ENCODE peak calls at places on chromosomes 6 and 20, in four cellular contexts. X is lower leg skin, T is cardiac fibroblast, C is GM23338. Y is an unnamed sample.

GRCh38 chr6:74073429-74073828 is 377.4 kb downstream of the CD109 start:
- DNase-seq in C (no peak), X (no peak), T (peak), Y (peak)

GRCh38 chr20:57190536-57191265 is 75.7 kb downstream of the BMP7 start:
- DNase-seq in T (peak), X (no peak), C (no peak), Y (peak)

GRCh38 chr20:16518068-16518783 is 55.0 kb downstream of the KIF16B start:
- DNase-seq in C (peak), T (peak), X (no peak), Y (peak)

GRCh38 chr20:3686867-3687321 is 5.1 kb upstream of the ADAM33 start:
- DNase-seq in X (peak), C (no peak), T (peak), Y (peak)

GRCh38 chr6:37938909-37939308 is 119.4 kb downstream of the ZFAND3 start:
- DNase-seq in X (no peak), T (peak), C (no peak), Y (no peak)

GRCh38 chr6:167569879-167570278 is 245.0 kb downstream of the TTLL2 start:
- DNase-seq in C (no peak), T (no peak), X (peak), Y (no peak)

GRCh38 chr6:44685213-44685612 is 297.7 kb downstream of the CDC5L start:
- DNase-seq in C (no peak), T (no peak), X (no peak), Y (peak)

GRCh38 chr20:57246008-57246407 is 20.4 kb downstream of the BMP7 start:
- DNase-seq in C (no peak), X (no peak), T (no peak), Y (no peak)

GRCh38 chr6:42724825-42725224 is 2.4 kb upstream of the PRPH2 start:
- DNase-seq in C (no peak), T (no peak), X (no peak), Y (no peak)

GRCh38 chr20:62303327-62304226 is 780 bp downstream of the ADRM1 start:
- DNase-seq in X (no peak), T (peak), C (no peak), Y (peak)

GRCh38 chr20:19889011-19889953 is 127.9 kb upstream of the NAA20 start:
- DNase-seq in T (peak), X (peak), C (peak), Y (no peak)

GRCh38 chr6:143007626-143008025 is 53.1 kb upstream of the AIG1 start:
- DNase-seq in X (peak), T (peak), C (no peak), Y (no peak)

GRCh38 chr6:97819680-97820079 is 536.7 kb upstream of the MMS22L start:
- DNase-seq in T (no peak), C (peak), X (no peak), Y (no peak)

GRCh38 chr6:166957087-166957804 is 896 bp upstream of the RNASET2 start:
- DNase-seq in X (peak), C (peak), T (no peak), Y (no peak)

GRCh38 chr6:137688230-137688971 is 178.7 kb upstream of the TNFAIP3 start:
- DNase-seq in C (no peak), X (no peak), T (no peak), Y (peak)

GRCh38 chr20:23582293-23582692 is 14.0 kb upstream of the CST9L start:
- DNase-seq in X (peak), T (no peak), C (no peak), Y (no peak)

GRCh38 chr20:34651200-34651599 is 25.7 kb downstream of the PIGU start:
- DNase-seq in T (no peak), X (no peak), C (no peak), Y (no peak)

GRCh38 chr6:1526689-1527088 is 83.0 kb upstream of the FOXC1 start:
- DNase-seq in X (no peak), C (no peak), T (no peak), Y (no peak)

GRCh38 chr20:20391115-20391514 is 23.2 kb downstream of the INSM1 start:
- DNase-seq in T (no peak), X (no peak), C (no peak), Y (no peak)

GRCh38 chr6:170420264-170420663 is 113.7 kb downstream of the FAM120B start:
- DNase-seq in X (no peak), C (no peak), T (no peak), Y (no peak)

GRCh38 chr20:19832875-19833274 is 74.8 kb downstream of the RIN2 start:
- DNase-seq in C (no peak), T (no peak), X (no peak), Y (no peak)

GRCh38 chr6:44569931-44570385 is 182.5 kb downstream of the CDC5L start:
- DNase-seq in C (no peak), T (peak), X (peak), Y (no peak)

GRCh38 chr6:157034433-157035230 is 257.5 kb downstream of the ARID1B start:
- DNase-seq in C (peak), T (peak), X (no peak), Y (peak)

GRCh38 chr20:37859406-37860171 is 43.3 kb upstream of the VSTM2L start:
- DNase-seq in X (peak), C (no peak), T (no peak), Y (no peak)

GRCh38 chr20:478949-479429 is 16.7 kb upstream of the TBC1D20 start:
- DNase-seq in C (peak), T (peak), X (no peak), Y (peak)

GRCh38 chr6:36126553-36127458 is 3.5 kb upstream of the MAPK13 start:
- DNase-seq in T (peak), C (no peak), X (peak), Y (peak)

GRCh38 chr6:108544586-108544985 is 16.1 kb upstream of the FOXO3 start:
- DNase-seq in T (peak), X (no peak), C (no peak), Y (no peak)

GRCh38 chr6:34601706-34602105 is 45.6 kb upstream of the SPDEF start:
- DNase-seq in T (no peak), C (peak), X (peak), Y (no peak)

GRCh38 chr6:87909849-87910248 is 137.8 kb upstream of the SPACA1 start:
- DNase-seq in X (no peak), T (peak), C (no peak), Y (peak)

GRCh38 chr6:17491416-17492142 is 98.2 kb downstream of the CAP2 start:
- DNase-seq in C (no peak), X (no peak), T (no peak), Y (no peak)

GRCh38 chr20:472137-472846 is 10.0 kb upstream of the TBC1D20 start:
- DNase-seq in T (no peak), C (peak), X (no peak), Y (no peak)

GRCh38 chr6:140846518-140847277 is 1286.0 kb upstream of the GJE1 start:
- DNase-seq in X (no peak), T (peak), C (no peak), Y (peak)

GRCh38 chr6:66421570-66421969 is 714.5 kb upstream of the EYS start:
- DNase-seq in T (no peak), X (no peak), C (peak), Y (no peak)

GRCh38 chr20:21507275-21508229 is 6.3 kb downstream of the NKX2-2 start:
- DNase-seq in C (peak), X (no peak), T (no peak), Y (no peak)

GRCh38 chr6:109878291-109878690 is 99.8 kb upstream of the GPR6 start:
- DNase-seq in C (no peak), T (no peak), X (no peak), Y (no peak)

GRCh38 chr20:43919686-43920403 is 5.2 kb downstream of the TOX2 start:
- DNase-seq in X (no peak), C (no peak), T (no peak), Y (no peak)

GRCh38 chr20:5718896-5719595 is 31.2 kb upstream of the SHLD1 start:
- DNase-seq in C (no peak), T (no peak), X (no peak), Y (no peak)

GRCh38 chr6:41874741-41875140 is 20.4 kb downstream of the USP49 start:
- DNase-seq in T (no peak), C (no peak), X (no peak), Y (no peak)

GRCh38 chr6:20847904-20848303 is 313.6 kb downstream of the CDKAL1 start:
- DNase-seq in X (no peak), C (no peak), T (no peak), Y (no peak)

GRCh38 chr6:56808871-56809359 is 146.0 kb upstream of the BEND6 start:
- DNase-seq in C (peak), X (no peak), T (peak), Y (peak)
- H3K4me3 ChIP-seq in C (no peak), X (no peak), T (no peak), Y (no peak)

GRCh38 chr6:149043476-149044130 is 273.9 kb upstream of the TAB2 start:
- DNase-seq in X (no peak), T (peak), C (peak), Y (no peak)
- TF ChIP-seq CTCF in X (no peak), T (peak), C (peak), Y (peak)

GRCh38 chr6:27593861-27594260 is 121.0 kb upstream of the ZNF184 start:
- DNase-seq in C (peak), T (no peak), X (no peak), Y (no peak)

GRCh38 chr6:27593200-27593818 is 120.4 kb upstream of the ZNF184 start:
- DNase-seq in C (no peak), T (no peak), X (no peak), Y (no peak)

GRCh38 chr6:27592481-27593199 is 119.7 kb upstream of the ZNF184 start:
- DNase-seq in T (peak), C (peak), X (no peak), Y (peak)

GRCh38 chr6:27591660-27592059 is 118.8 kb upstream of the ZNF184 start:
- DNase-seq in T (peak), C (peak), X (no peak), Y (peak)

GRCh38 chr6:27592107-27592480 is 119.2 kb upstream of the ZNF184 start:
- DNase-seq in C (peak), X (no peak), T (no peak), Y (peak)
- H3K4me3 ChIP-seq in C (peak), X (no peak), T (peak), Y (peak)

DNA sequence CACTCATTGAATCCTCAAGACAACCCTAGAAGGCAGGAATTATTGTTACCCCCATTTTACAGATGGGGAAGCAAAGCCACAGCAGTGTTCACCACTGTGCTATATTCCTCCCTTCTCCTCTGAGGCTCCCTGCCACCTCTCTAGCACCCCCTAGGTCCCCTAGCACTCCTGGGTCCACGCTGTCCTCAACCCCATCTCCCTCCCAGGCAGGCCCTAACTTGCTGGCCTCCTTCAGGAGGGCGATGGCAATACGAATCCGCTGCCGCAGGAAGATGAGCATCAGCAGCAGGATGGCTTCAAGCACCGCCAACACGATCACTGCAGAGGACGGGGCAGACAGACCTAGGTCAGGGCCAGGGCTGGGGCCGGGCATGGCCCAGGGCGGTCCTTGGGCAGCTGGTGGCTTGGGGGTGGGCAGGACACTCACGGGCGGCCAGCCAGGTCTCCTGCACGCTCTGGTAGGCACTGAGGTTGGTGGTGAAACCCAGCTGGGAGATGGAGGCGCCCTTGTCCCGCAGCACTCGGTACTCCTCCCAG is 7.8 kb upstream of the NEU1 start:
- DNase-seq in T (no peak), C (peak), X (no peak), Y (peak)
- TF ChIP-seq CTCF in T (no peak), C (peak), X (no peak), Y (no peak)

GRCh38 chr20:32031007-32031958 is 20.8 kb upstream of the HCK start:
- DNase-seq in T (peak), C (peak), X (peak), Y (peak)

GRCh38 chr20:32027653-32028052 is 17.4 kb downstream of the CCM2L start:
- DNase-seq in T (no peak), X (peak), C (no peak), Y (no peak)

GRCh38 chr20:32024683-32025295 is 14.6 kb downstream of the CCM2L start:
- DNase-seq in X (peak), T (no peak), C (no peak), Y (no peak)

GRCh38 chr20:32029561-32029960 is 19.3 kb downstream of the CCM2L start:
- DNase-seq in X (peak), C (no peak), T (no peak), Y (no peak)

GRCh38 chr20:32028647-32029372 is 18.6 kb downstream of the CCM2L start:
- DNase-seq in C (peak), T (no peak), X (peak), Y (no peak)
- H3K4me3 ChIP-seq in C (no peak), T (no peak), X (no peak), Y (no peak)

GRCh38 chr20:11672959-11673358 is 244.7 kb upstream of the BTBD3 start:
- DNase-seq in T (no peak), C (no peak), X (no peak), Y (no peak)

GRCh38 chr20:11682285-11682684 is 235.4 kb upstream of the BTBD3 start:
- DNase-seq in T (no peak), C (no peak), X (no peak), Y (no peak)

GRCh38 chr20:11677445-11678235 is 240.1 kb upstream of the BTBD3 start:
- DNase-seq in T (no peak), X (no peak), C (no peak), Y (no peak)

GRCh38 chr20:11675920-11676617 is 241.6 kb upstream of the BTBD3 start:
- DNase-seq in C (no peak), T (no peak), X (no peak), Y (no peak)

GRCh38 chr20:11676618-11677289 is 240.9 kb upstream of the BTBD3 start:
- DNase-seq in C (peak), T (peak), X (no peak), Y (peak)
- TF ChIP-seq CTCF in C (peak), T (peak), X (no peak), Y (peak)

Y was measured in bronchial epithelial cell.